ENCODE peak calls at places on chromosomes 11 and 22, in four cellular contexts. J, F, T and S are unnamed samples.

GRCh38 chr22:50218996-50219727 is 18.4 kb downstream of the SELENOO start:
- DNase-seq in J (peak), F (no peak), T (peak), S (peak)

GRCh38 chr22:33579448-33580093 is 340.7 kb downstream of the LARGE1 start:
- DNase-seq in J (peak), F (peak), T (peak), S (peak)

GRCh38 chr22:31526275-31526674 is 29.9 kb downstream of the SFI1 start:
- DNase-seq in J (no peak), F (peak), T (no peak), S (no peak)

GRCh38 chr11:113906038-113906437 is 1.4 kb downstream of the HTR3B start:
- DNase-seq in J (no peak), F (no peak), T (peak), S (peak)

GRCh38 chr11:68354181-68354872 is 41.9 kb downstream of the LRP5 start:
- DNase-seq in J (peak), F (no peak), T (peak), S (peak)

GRCh38 chr22:22086501-22087158 is 104.0 kb upstream of the TOP3B start:
- DNase-seq in J (no peak), F (no peak), T (no peak), S (no peak)

GRCh38 chr11:76466666-76467065 is 21.8 kb downstream of the EMSY start:
- DNase-seq in J (no peak), F (no peak), T (no peak), S (no peak)

GRCh38 chr22:40463017-40463631 is 92.7 kb downstream of the SGSM3 start:
- DNase-seq in J (no peak), F (peak), T (no peak), S (no peak)

GRCh38 chr11:84236436-84236835 is 950.3 kb upstream of the CCDC90B start:
- DNase-seq in J (no peak), F (no peak), T (no peak), S (no peak)

GRCh38 chr11:122180435-122180834 is 64.4 kb upstream of the BLID start:
- DNase-seq in J (no peak), F (no peak), T (peak), S (peak)

GRCh38 chr22:27086728-27087450 is 429.5 kb downstream of the MIAT start:
- DNase-seq in J (no peak), F (no peak), T (no peak), S (no peak)

GRCh38 chr11:95498731-95499396 is 267.9 kb upstream of the SESN3 start:
- DNase-seq in J (no peak), F (no peak), T (no peak), S (no peak)

GRCh38 chr11:71525188-71525937 is 1.7 kb upstream of the KRTAP5-7 start:
- DNase-seq in J (no peak), F (no peak), T (no peak), S (no peak)

GRCh38 chr11:59801160-59801706 is 9.3 kb downstream of the MRPL16 start:
- DNase-seq in J (no peak), F (no peak), T (peak), S (no peak)

GRCh38 chr11:36508743-36509142 is 1.3 kb downstream of the TRAF6 start:
- DNase-seq in J (no peak), F (no peak), T (no peak), S (no peak)

GRCh38 chr11:13141731-13142724 is 132.9 kb downstream of the RASSF10 start:
- DNase-seq in J (no peak), F (no peak), T (peak), S (no peak)

GRCh38 chr11:109978895-109979294 is 114.3 kb upstream of the ZC3H12C start:
- DNase-seq in J (no peak), F (no peak), T (peak), S (no peak)

GRCh38 chr11:75270896-75271415 is 30.4 kb downstream of the TPBGL start:
- DNase-seq in J (peak), F (no peak), T (peak), S (peak)

GRCh38 chr11:119424775-119425174 is 1.8 kb upstream of the THY1 start:
- DNase-seq in J (no peak), F (no peak), T (no peak), S (no peak)

GRCh38 chr11:93329936-93330445 is 551 bp upstream of the DEUP1 start:
- DNase-seq in J (no peak), F (no peak), T (no peak), S (peak)

GRCh38 chr11:47916361-47916841 is 64.0 kb upstream of the PTPRJ start:
- DNase-seq in J (peak), F (no peak), T (peak), S (peak)

GRCh38 chr11:108535384-108535955 is 37.3 kb upstream of the POGLUT3 start:
- DNase-seq in J (no peak), F (no peak), T (no peak), S (no peak)

GRCh38 chr11:124174001-124174400 is 9.1 kb upstream of the OR10D3 start:
- DNase-seq in J (no peak), F (no peak), T (peak), S (peak)

GRCh38 chr11:118746988-118747585 is 43.9 kb downstream of the DDX6 start:
- DNase-seq in J (no peak), F (no peak), T (no peak), S (peak)

GRCh38 chr22:30605449-30606110 is 1.4 kb upstream of the TCN2 start:
- DNase-seq in J (peak), F (peak), T (peak), S (peak)

GRCh38 chr22:36386900-36387663 is 685 bp downstream of the MYH9 start:
- DNase-seq in J (peak), F (peak), T (peak), S (no peak)

GRCh38 chr11:33543823-33544222 is 156.8 kb downstream of the C11orf91 start:
- DNase-seq in J (no peak), F (no peak), T (no peak), S (peak)

GRCh38 chr22:43170131-43170480 is 16.8 kb downstream of the TTLL12 start:
- DNase-seq in J (no peak), F (no peak), T (no peak), S (no peak)

GRCh38 chr11:90364527-90364926 is 141.7 kb upstream of the CHORDC1 start:
- DNase-seq in J (no peak), F (no peak), T (no peak), S (no peak)